ENCODE peak calls at places on chromosome 20, in nine cellular contexts. W is osteocyte, J is endothelial cell, Y is neural crest cell, P is glutamatergic neuron, Q is esophagus muscularis mucosa, H is foreskin keratinocyte, M is thoracic aorta, B is nephron progenitor cell. G is an unnamed sample.

GRCh38 chr20:34514897-34515483 is 1.2 kb upstream of the DYNLRB1 start:
- DNase-seq in W (no peak), J (no peak), Y (no peak), P (no peak), Q (no peak), H (no peak), M (no peak), B (no peak), G (no peak)

GRCh38 chr20:41592516-41593192 is 25.5 kb downstream of the CHD6 start:
- DNase-seq in W (no peak), J (no peak), Y (no peak), P (no peak), Q (no peak), H (no peak), M (no peak), B (no peak), G (no peak)

GRCh38 chr20:33667245-33668086 is 723 bp downstream of the ACTL10 start:
- DNase-seq in W (peak), J (no peak), Y (peak), P (no peak), Q (no peak), H (no peak), M (no peak), B (peak), G (no peak)

GRCh38 chr20:48597521-48598302 is 230.1 kb downstream of the PREX1 start:
- DNase-seq in W (no peak), J (no peak), Y (no peak), P (no peak), Q (no peak), H (no peak), M (no peak), B (no peak), G (no peak)

GRCh38 chr20:31390490-31390889 is at the start of gene DEFB119:
- DNase-seq in W (no peak), J (no peak), Y (no peak), P (no peak), Q (no peak), H (no peak), M (no peak), B (no peak), G (no peak)

GRCh38 chr20:63519765-63520593 is 586 bp upstream of the PPDPF start:
- DNase-seq in W (no peak), J (peak), Y (peak), P (peak), Q (no peak), H (no peak), M (no peak), B (peak), G (no peak)

GRCh38 chr20:56032251-56032650 is 26.9 kb upstream of the CBLN4 start:
- DNase-seq in W (no peak), J (no peak), Y (no peak), P (no peak), Q (no peak), H (no peak), M (no peak), B (no peak), G (no peak)

GRCh38 chr20:62122659-62123449 is 579 bp downstream of the LSM14B start:
- DNase-seq in W (no peak), J (no peak), Y (no peak), P (peak), Q (no peak), H (no peak), M (no peak), B (peak), G (no peak)

GRCh38 chr20:50625986-50626677 is 65.2 kb downstream of the RIPOR3 start:
- DNase-seq in W (no peak), J (peak), Y (no peak), P (peak), Q (no peak), H (no peak), M (no peak), B (peak), G (no peak)

GRCh38 chr20:46040902-46041535 is 12.0 kb downstream of the SLC12A5 start:
- DNase-seq in W (no peak), J (peak), Y (peak), P (no peak), Q (no peak), H (no peak), M (no peak), B (peak), G (no peak)

GRCh38 chr20:63433756-63434531 is 38.5 kb downstream of the KCNQ2 start:
- DNase-seq in W (no peak), J (no peak), Y (no peak), P (no peak), Q (no peak), H (no peak), M (no peak), B (no peak), G (no peak)

GRCh38 chr20:10268636-10269035 is 50.0 kb downstream of the SNAP25 start:
- DNase-seq in W (no peak), J (no peak), Y (no peak), P (no peak), Q (no peak), H (no peak), M (no peak), B (no peak), G (no peak)

GRCh38 chr20:19259182-19259591 is 46.7 kb downstream of the SLC24A3 start:
- DNase-seq in W (no peak), J (no peak), Y (no peak), P (no peak), Q (no peak), H (no peak), M (no peak), B (no peak), G (no peak)

GRCh38 chr20:19265646-19266374 is 53.4 kb downstream of the SLC24A3 start:
- DNase-seq in W (no peak), J (no peak), Y (no peak), P (no peak), Q (no peak), H (no peak), M (no peak), B (peak), G (no peak)

GRCh38 chr20:19260412-19261090 is 48.1 kb downstream of the SLC24A3 start:
- DNase-seq in W (no peak), J (no peak), Y (no peak), P (no peak), Q (no peak), H (no peak), M (no peak), B (no peak), G (no peak)

GRCh38 chr20:19269737-19270325 is 57.4 kb downstream of the SLC24A3 start:
- DNase-seq in W (no peak), J (no peak), Y (no peak), P (no peak), Q (no peak), H (no peak), M (no peak), B (no peak), G (no peak)

DNA sequence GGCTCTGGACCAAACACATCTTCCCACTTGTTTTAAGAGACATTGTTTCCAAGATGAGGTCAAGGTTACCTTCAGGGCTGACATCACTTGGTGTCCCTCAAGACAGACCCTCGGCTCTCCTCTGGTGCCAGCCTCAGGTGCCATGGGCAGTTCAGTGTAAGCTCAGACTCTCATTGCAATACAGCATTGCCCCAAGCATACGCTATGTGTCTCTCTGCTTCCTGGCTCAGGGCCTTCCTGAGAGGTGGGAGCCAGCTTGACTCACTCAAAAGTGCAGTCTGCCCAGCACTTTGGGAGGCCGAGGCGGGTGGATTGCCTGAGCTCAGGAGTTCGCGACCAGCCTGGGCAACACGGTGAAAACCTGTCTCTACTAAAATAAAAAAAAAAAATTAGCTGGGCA is 51.7 kb downstream of the SLC24A3 start:
- DNase-seq in W (no peak), J (no peak), Y (no peak), P (no peak), Q (no peak), H (no peak), M (no peak), B (no peak), G (no peak)
- TF ChIP-seq CTCF in W (no peak), J (no peak), Y (no peak), P (no peak), Q (no peak), H (no peak), M (no peak), B (no peak), G (no peak)

DNA sequence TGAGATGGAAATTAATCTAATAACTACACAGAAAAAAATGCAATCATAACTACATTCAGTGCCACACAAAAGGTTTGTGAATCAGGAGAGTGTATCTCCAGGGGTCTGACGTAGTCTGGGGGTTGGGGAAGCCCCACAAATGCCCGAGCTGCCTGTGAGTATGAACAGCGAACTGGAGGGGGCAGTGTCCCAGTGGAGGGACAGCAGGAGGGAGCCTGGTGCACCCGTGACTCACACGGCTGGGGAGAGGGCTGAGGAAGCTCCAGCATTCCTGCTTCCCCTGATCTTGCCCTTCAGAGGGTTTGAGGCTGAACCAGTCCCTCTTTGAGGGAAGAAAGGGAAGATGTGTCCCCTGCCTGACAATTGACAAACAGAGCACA is 78.9 kb downstream of the CDH26 start:
- DNase-seq in W (peak), J (no peak), Y (no peak), P (no peak), Q (peak), H (no peak), M (no peak), B (no peak), G (no peak)
- TF ChIP-seq CTCF in W (peak), J (no peak), Y (no peak), P (no peak), Q (no peak), H (peak), M (no peak), B (no peak), G (no peak)

GRCh38 chr20:54084193-54084592 is 13.8 kb upstream of the BCAS1 start:
- DNase-seq in W (no peak), J (no peak), Y (no peak), P (no peak), Q (no peak), H (no peak), M (no peak), B (no peak), G (no peak)
- TF ChIP-seq CTCF in W (no peak), J (no peak), Y (no peak), P (no peak), Q (no peak), H (no peak), M (no peak), B (no peak), G (no peak)

DNA sequence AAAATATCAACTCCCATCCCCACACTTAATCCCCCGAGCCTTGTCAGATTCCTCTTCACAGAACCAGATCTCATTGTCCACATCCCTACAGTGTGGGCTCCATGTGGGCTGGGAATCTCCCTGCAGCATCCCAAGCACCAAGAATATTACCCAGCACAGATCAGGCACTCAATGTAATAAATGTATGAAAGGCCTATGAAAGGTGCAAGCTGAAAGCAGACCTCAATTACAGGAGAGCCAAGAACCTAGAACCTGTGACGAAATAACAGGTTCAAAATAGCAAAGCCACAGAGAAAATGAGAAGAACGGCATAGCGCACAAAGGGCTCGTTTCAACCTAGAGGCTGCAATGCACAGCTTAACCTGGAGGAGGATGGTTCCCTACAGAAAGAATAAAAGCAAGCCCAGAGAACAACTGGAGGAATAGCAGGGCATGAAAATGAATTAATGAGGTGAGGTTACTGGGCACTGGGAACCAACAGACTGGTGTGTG is 3.1 kb downstream of the SLC23A2 start:
- DNase-seq in W (no peak), J (no peak), Y (no peak), P (no peak), Q (no peak), H (no peak), M (no peak), B (no peak), G (no peak)
- TF ChIP-seq CTCF in W (peak), J (peak), Y (peak), P (peak), Q (no peak), H (no peak), M (no peak), B (no peak), G (no peak)